ENCODE peak calls at places on chromosome 20, in eight cellular contexts. P is mesendoderm; G is stimulated activated CD4-positive, alpha-beta T cell treated with anti-CD3 and anti-CD28 coated beads, Interleukin-4, amount 100 ng/mL, for 48 hours; O is fibroblast of lung; T is stimulated activated naive B cell treated with anti-CD40 and anti-IgM and Interleukin-4, amounts not matched to agents 10 μg/mL and 1 μg/mL and 100 μg/mL, for 72 hours; C is neural progenitor cell; B is NCI-H2227 treated with DMSO at 0.1 percent for 48 hours; S is activated CD4-positive, alpha-beta T cell treated with anti-CD3 and anti-CD28 coated beads for 48 hours. K is an unnamed sample.

GRCh38 chr20:64063389-64064144 is 569 bp downstream of the TCEA2 start:
- DNase-seq in G (peak), B (no peak), S (peak), C (peak), T (no peak), O (no peak), P (no peak), K (peak)

GRCh38 chr20:11810316-11811130 is 107.2 kb upstream of the BTBD3 start:
- DNase-seq in O (peak), S (no peak), B (peak), G (no peak), C (peak), P (no peak), T (no peak), K (no peak)

GRCh38 chr20:15235799-15236198 is 898.4 kb upstream of the FLRT3 start:
- DNase-seq in G (no peak), P (no peak), T (no peak), C (no peak), S (no peak), O (no peak), B (no peak), K (no peak)

GRCh38 chr20:26276811-26277210 is 580.2 kb upstream of the ZNF337 start:
- DNase-seq in G (no peak), C (peak), B (peak), P (peak), S (no peak), O (no peak), T (no peak), K (peak)

GRCh38 chr20:57514273-57514751 is 10.6 kb downstream of the CTCFL start:
- DNase-seq in B (peak), O (peak), P (peak), C (peak), T (no peak), G (no peak), S (peak), K (peak)

GRCh38 chr20:1457992-1458391 is 8.7 kb downstream of the NSFL1C start:
- DNase-seq in T (no peak), B (no peak), C (no peak), O (no peak), S (no peak), G (no peak), P (no peak), K (no peak)

GRCh38 chr20:57022306-57022705 is 244.1 kb downstream of the BMP7 start:
- DNase-seq in B (no peak), P (peak), T (no peak), G (no peak), C (peak), S (no peak), O (no peak), K (no peak)

GRCh38 chr20:31715766-31716165 is 6.9 kb downstream of the BCL2L1 start:
- DNase-seq in P (no peak), S (no peak), C (no peak), T (no peak), O (no peak), G (no peak), B (no peak), K (no peak)

GRCh38 chr20:14785065-14785743 is 447.8 kb upstream of the FLRT3 start:
- DNase-seq in G (no peak), B (no peak), T (no peak), C (no peak), S (no peak), P (no peak), O (no peak), K (no peak)

GRCh38 chr20:52889225-52889624 is 82.9 kb upstream of the TSHZ2 start:
- DNase-seq in C (no peak), G (no peak), O (peak), P (no peak), T (no peak), B (no peak), S (no peak), K (no peak)

GRCh38 chr20:38446441-38447209 is 11.5 kb upstream of the SNHG17 start:
- DNase-seq in S (peak), G (peak), C (peak), O (peak), B (peak), P (peak), T (peak), K (peak)

GRCh38 chr20:2168946-2169345 is 67.3 kb downstream of the STK35 start:
- DNase-seq in B (no peak), C (no peak), G (no peak), O (no peak), P (no peak), T (no peak), S (no peak), K (no peak)

GRCh38 chr20:346640-347316 is at the start of gene NRSN2:
- DNase-seq in B (peak), S (peak), G (no peak), O (peak), P (peak), C (peak), T (peak), K (peak)

GRCh38 chr20:51492167-51493092 is 50.1 kb downstream of the NFATC2 start:
- DNase-seq in B (no peak), C (peak), G (no peak), P (peak), T (no peak), O (peak), S (no peak), K (no peak)

GRCh38 chr20:6502999-6503398 is 264.5 kb upstream of the BMP2 start:
- DNase-seq in O (no peak), P (no peak), S (no peak), T (no peak), G (no peak), B (no peak), C (no peak), K (no peak)

GRCh38 chr20:32573167-32573851 is 11.8 kb downstream of the NOL4L start:
- DNase-seq in O (no peak), G (no peak), T (no peak), B (no peak), C (no peak), P (no peak), S (no peak), K (no peak)

GRCh38 chr20:10672579-10673127 is 1.1 kb downstream of the JAG1 start:
- DNase-seq in C (peak), P (peak), B (peak), T (peak), O (peak), S (peak), G (peak), K (peak)

GRCh38 chr20:2794866-2795447 is 5.5 kb downstream of the CPXM1 start:
- DNase-seq in T (no peak), G (no peak), C (no peak), S (no peak), O (no peak), B (no peak), P (no peak), K (no peak)

GRCh38 chr20:14477125-14477524 is 139.7 kb upstream of the FLRT3 start:
- DNase-seq in C (no peak), T (no peak), O (peak), P (no peak), S (no peak), G (no peak), B (no peak), K (no peak)

GRCh38 chr20:31572042-31572700 is 32.9 kb upstream of the ID1 start:
- DNase-seq in G (no peak), B (no peak), O (no peak), S (peak), C (no peak), T (no peak), P (no peak), K (peak)

K was measured in head of caudate nucleus.